ENCODE peak calls at places on chromosomes 3 and 15, in four cellular contexts. One of them, this sample, is unnamed.

GRCh38 chr3:114242947-114243346 is 5.6 kb upstream of the ZNF80 start:
- DNase-seq in GM12878: peak; percentile 41
- DNase-seq in H1: no peak
- DNase-seq in HCT116: no peak
- DNase-seq in this sample: no peak

GRCh38 chr3:82957079-82957478 is 1195.6 kb upstream of the GBE1 start:
- DNase-seq in GM12878: no peak
- DNase-seq in H1: no peak
- DNase-seq in HCT116: no peak
- DNase-seq in this sample: no peak

GRCh38 chr15:63291507-63291906 is 14.1 kb downstream of the APH1B start:
- DNase-seq in GM12878: no peak
- DNase-seq in H1: no peak
- DNase-seq in HCT116: no peak
- DNase-seq in this sample: no peak

GRCh38 chr15:42919794-42920280 is 741 bp downstream of the TTBK2 start:
- DNase-seq in GM12878: no peak
- DNase-seq in H1: no peak
- DNase-seq in HCT116: no peak
- DNase-seq in this sample: no peak

GRCh38 chr3:54951405-54951804 is 23.5 kb upstream of the LRTM1 start:
- DNase-seq in GM12878: no peak
- DNase-seq in H1: peak; percentile 68
- DNase-seq in HCT116: no peak
- DNase-seq in this sample: no peak

GRCh38 chr3:54304867-54305266 is 182.5 kb downstream of the CACNA2D3 start:
- DNase-seq in GM12878: no peak
- DNase-seq in H1: no peak
- DNase-seq in HCT116: no peak
- DNase-seq in this sample: no peak

GRCh38 chr3:41224120-41224806 is 25.0 kb downstream of the CTNNB1 start:
- DNase-seq in GM12878: no peak
- DNase-seq in H1: no peak
- DNase-seq in HCT116: no peak
- DNase-seq in this sample: no peak

GRCh38 chr15:98155356-98155755 is 194.9 kb downstream of the ARRDC4 start:
- DNase-seq in GM12878: no peak
- DNase-seq in H1: no peak
- DNase-seq in HCT116: no peak
- DNase-seq in this sample: no peak

GRCh38 chr3:132987396-132987795 is 50.8 kb upstream of the TMEM108 start:
- DNase-seq in GM12878: no peak
- DNase-seq in H1: no peak
- DNase-seq in HCT116: no peak
- DNase-seq in this sample: no peak

GRCh38 chr15:90266485-90266884 is 1.0 kb downstream of the NGRN start:
- DNase-seq in GM12878: no peak
- DNase-seq in H1: no peak
- DNase-seq in HCT116: no peak
- DNase-seq in this sample: no peak

GRCh38 chr3:79729096-79729495 is 38.7 kb downstream of the ROBO1 start:
- DNase-seq in GM12878: no peak
- DNase-seq in H1: no peak
- DNase-seq in HCT116: no peak
- DNase-seq in this sample: no peak

GRCh38 chr3:127535901-127536817 is 54.4 kb downstream of the TPRA1 start:
- DNase-seq in GM12878: no peak
- DNase-seq in H1: no peak
- DNase-seq in HCT116: no peak
- DNase-seq in this sample: no peak

GRCh38 chr3:89742546-89742945 is 635.1 kb downstream of the EPHA3 start:
- DNase-seq in GM12878: no peak
- DNase-seq in H1: no peak
- DNase-seq in HCT116: no peak
- DNase-seq in this sample: no peak

GRCh38 chr15:40338921-40339620 is 1.7 kb downstream of the CCDC9B start:
- DNase-seq in GM12878: no peak
- DNase-seq in H1: no peak
- DNase-seq in HCT116: peak; percentile 79
- DNase-seq in this sample: no peak

GRCh38 chr3:47856669-47857068 is 53.7 kb downstream of the DHX30 start:
- DNase-seq in GM12878: no peak
- DNase-seq in H1: no peak
- DNase-seq in HCT116: no peak
- DNase-seq in this sample: no peak

GRCh38 chr15:75235760-75236729 is 22.1 kb upstream of the GOLGA6C start:
- DNase-seq in GM12878: no peak
- DNase-seq in H1: no peak
- DNase-seq in HCT116: no peak
- DNase-seq in this sample: no peak

GRCh38 chr3:196711838-196712513 is at the start of the genes CEP19 and PIGX:
- DNase-seq in GM12878: peak; percentile 67
- DNase-seq in H1: peak; percentile 81
- DNase-seq in HCT116: peak; percentile 59
- DNase-seq in this sample: no peak

GRCh38 chr15:42785569-42785968 is 48.6 kb upstream of the CDAN1 start:
- DNase-seq in GM12878: no peak
- DNase-seq in H1: no peak
- DNase-seq in HCT116: no peak
- DNase-seq in this sample: no peak

GRCh38 chr3:156582784-156583183 is 27.9 kb upstream of the SSR3 start:
- DNase-seq in GM12878: peak; percentile 71
- DNase-seq in H1: no peak
- DNase-seq in HCT116: no peak
- DNase-seq in this sample: no peak

GRCh38 chr3:99532246-99532645 is 106.1 kb upstream of the COL8A1 start:
- DNase-seq in GM12878: no peak
- DNase-seq in H1: peak; percentile 73
- DNase-seq in HCT116: peak; percentile 31
- DNase-seq in this sample: no peak

GRCh38 chr15:89364741-89365450 is 30.3 kb upstream of the POLG start:
- DNase-seq in GM12878: no peak
- DNase-seq in H1: peak; percentile 63
- DNase-seq in HCT116: no peak
- DNase-seq in this sample: no peak

GRCh38 chr3:152225176-152225575 is 43.6 kb upstream of the MBNL1 start:
- DNase-seq in GM12878: no peak
- DNase-seq in H1: no peak
- DNase-seq in HCT116: no peak
- DNase-seq in this sample: no peak

GRCh38 chr15:42160110-42160509 is 3.7 kb upstream of the PLA2G4F start:
- DNase-seq in GM12878: no peak
- DNase-seq in H1: no peak
- DNase-seq in HCT116: no peak
- DNase-seq in this sample: no peak

GRCh38 chr15:70281811-70282307 is 184.1 kb upstream of the TLE3 start:
- DNase-seq in GM12878: no peak
- DNase-seq in H1: no peak
- DNase-seq in HCT116: no peak
- DNase-seq in this sample: no peak

GRCh38 chr3:139044366-139045210 is at the start of gene PRR23C:
- DNase-seq in GM12878: no peak
- DNase-seq in H1: no peak
- DNase-seq in HCT116: no peak
- DNase-seq in this sample: no peak

GRCh38 chr3:11764931-11765363 is 81.7 kb downstream of the TAMM41 start:
- DNase-seq in GM12878: no peak
- DNase-seq in H1: no peak
- DNase-seq in HCT116: peak; percentile 64
- DNase-seq in this sample: no peak

DNA sequence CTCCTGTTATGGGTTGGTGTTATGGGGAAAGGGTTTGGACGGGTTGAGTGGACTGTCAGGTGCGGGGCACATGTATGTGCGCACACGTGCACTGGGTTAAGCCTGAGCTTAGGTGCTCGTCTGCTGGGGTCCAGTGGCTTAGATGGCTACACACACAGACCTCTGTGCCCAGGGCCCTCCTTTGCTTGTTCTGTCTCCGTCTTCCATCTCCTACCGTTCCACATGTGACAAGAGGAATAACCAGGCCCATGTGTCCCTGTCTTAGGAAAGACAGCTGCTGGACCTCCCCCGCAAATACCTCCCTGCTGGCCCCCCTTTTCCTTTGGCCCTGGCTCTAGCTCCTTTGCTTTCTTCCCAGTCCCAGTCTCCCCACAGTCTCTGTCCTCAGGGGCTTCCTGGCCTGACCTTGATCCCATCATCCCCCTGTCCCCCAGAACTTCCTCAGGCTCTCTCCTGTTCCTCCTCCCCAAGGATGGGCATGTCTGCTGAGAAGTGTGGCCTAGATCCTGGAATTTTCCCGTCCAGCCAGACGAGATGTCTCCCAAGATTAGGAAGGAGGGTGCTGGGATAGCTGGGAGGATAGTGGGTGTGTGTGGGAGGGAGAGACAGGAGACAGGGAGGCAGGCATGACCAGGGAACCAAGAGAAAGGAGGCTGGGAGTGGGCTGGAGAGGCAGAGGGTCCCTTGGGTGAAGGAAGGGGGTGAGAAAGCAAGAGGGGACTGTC is 805 bp upstream of the THPO start:
- DNase-seq in GM12878: no peak
- DNase-seq in H1: no peak
- DNase-seq in HCT116: no peak
- DNase-seq in this sample: no peak
- TF ChIP-seq EZH2 in GM12878: no peak
- TF ChIP-seq EZH2 in H1: peak; percentile 39
- TF ChIP-seq EZH2 in HCT116: no peak
- TF ChIP-seq EZH2 in this sample: no peak

GRCh38 chr3:185423178-185423577 is 60.2 kb downstream of the MAP3K13 start:
- DNase-seq in GM12878: no peak
- DNase-seq in H1: no peak
- DNase-seq in HCT116: no peak
- DNase-seq in this sample: no peak

GRCh38 chr3:185424435-185424834 is 61.5 kb downstream of the MAP3K13 start:
- DNase-seq in GM12878: no peak
- DNase-seq in H1: no peak
- DNase-seq in HCT116: no peak
- DNase-seq in this sample: no peak

GRCh38 chr3:185421577-185422232 is 58.8 kb downstream of the MAP3K13 start:
- DNase-seq in GM12878: peak; percentile 27
- DNase-seq in H1: no peak
- DNase-seq in HCT116: no peak
- DNase-seq in this sample: no peak

GRCh38 chr3:185422677-185423076 is 59.7 kb downstream of the MAP3K13 start:
- DNase-seq in GM12878: no peak
- DNase-seq in H1: no peak
- DNase-seq in HCT116: no peak
- DNase-seq in this sample: no peak

DNA sequence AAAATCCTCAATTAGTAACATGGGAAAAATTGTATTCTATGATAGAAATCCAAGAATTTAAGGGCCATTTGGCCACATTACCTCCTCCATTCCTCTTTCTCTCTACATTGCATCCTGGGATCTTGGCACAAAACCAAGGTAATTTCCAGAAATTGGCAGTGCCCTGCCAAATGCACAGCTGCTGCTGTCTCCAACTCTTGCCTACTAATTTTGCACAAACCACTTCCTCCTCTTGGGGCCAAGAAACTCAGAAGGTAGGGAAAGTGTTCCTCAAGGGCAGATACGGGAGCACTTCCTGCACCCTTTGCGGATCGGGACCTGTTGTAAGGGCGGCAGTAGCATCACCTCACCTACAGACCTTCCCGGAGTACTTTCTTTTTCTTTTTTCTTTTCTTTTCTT is 57.8 kb downstream of the MAP3K13 start:
- DNase-seq in GM12878: peak; percentile 11
- DNase-seq in H1: no peak
- DNase-seq in HCT116: no peak
- DNase-seq in this sample: no peak
- TF ChIP-seq POLR2AphosphoS5 in GM12878: no peak
- TF ChIP-seq POLR2AphosphoS5 in H1: no peak
- TF ChIP-seq POLR2AphosphoS5 in HCT116: no peak
- TF ChIP-seq POLR2AphosphoS5 in this sample: no peak

GRCh38 chr3:52774066-52774713 is 3.2 kb upstream of the ITIH1 start:
- DNase-seq in GM12878: no peak
- DNase-seq in H1: no peak
- DNase-seq in HCT116: no peak
- DNase-seq in this sample: no peak

GRCh38 chr3:52774901-52775864 is 2.2 kb upstream of the ITIH1 start:
- DNase-seq in GM12878: no peak
- DNase-seq in H1: no peak
- DNase-seq in HCT116: no peak
- DNase-seq in this sample: no peak

GRCh38 chr3:52777127-52777958 is at the start of gene ITIH1:
- DNase-seq in GM12878: no peak
- DNase-seq in H1: no peak
- DNase-seq in HCT116: no peak
- DNase-seq in this sample: no peak

GRCh38 chr3:52777959-52778805 is 783 bp downstream of the ITIH1 start:
- DNase-seq in GM12878: no peak
- DNase-seq in H1: peak; percentile 41
- DNase-seq in HCT116: no peak
- DNase-seq in this sample: no peak

GRCh38 chr3:52775877-52776276 is 1.5 kb upstream of the ITIH1 start:
- DNase-seq in GM12878: no peak
- DNase-seq in H1: no peak
- DNase-seq in HCT116: no peak
- DNase-seq in this sample: no peak
- H3K9ac ChIP-seq in GM12878: no peak overlapping the region
- H3K9ac ChIP-seq in H1: no peak overlapping the region
- H3K9ac ChIP-seq in HCT116: no peak overlapping the region
- H3K9ac ChIP-seq in this sample: no peak overlapping the region

GRCh38 chr3:71581981-71582611 is 1.4 kb downstream of the FOXP1 start:
- DNase-seq in GM12878: no peak
- DNase-seq in H1: peak; percentile 82
- DNase-seq in HCT116: no peak
- DNase-seq in this sample: no peak

GRCh38 chr3:71580636-71581215 is 2.8 kb downstream of the FOXP1 start:
- DNase-seq in GM12878: no peak
- DNase-seq in H1: no peak
- DNase-seq in HCT116: no peak
- DNase-seq in this sample: no peak

GRCh38 chr3:71579934-71580318 is 3.6 kb downstream of the FOXP1 start:
- DNase-seq in GM12878: no peak
- DNase-seq in H1: no peak
- DNase-seq in HCT116: no peak
- DNase-seq in this sample: no peak

GRCh38 chr3:71582612-71583568 is 638 bp downstream of the FOXP1 start:
- DNase-seq in GM12878: no peak
- DNase-seq in H1: peak; percentile 77
- DNase-seq in HCT116: no peak
- DNase-seq in this sample: no peak

DNA sequence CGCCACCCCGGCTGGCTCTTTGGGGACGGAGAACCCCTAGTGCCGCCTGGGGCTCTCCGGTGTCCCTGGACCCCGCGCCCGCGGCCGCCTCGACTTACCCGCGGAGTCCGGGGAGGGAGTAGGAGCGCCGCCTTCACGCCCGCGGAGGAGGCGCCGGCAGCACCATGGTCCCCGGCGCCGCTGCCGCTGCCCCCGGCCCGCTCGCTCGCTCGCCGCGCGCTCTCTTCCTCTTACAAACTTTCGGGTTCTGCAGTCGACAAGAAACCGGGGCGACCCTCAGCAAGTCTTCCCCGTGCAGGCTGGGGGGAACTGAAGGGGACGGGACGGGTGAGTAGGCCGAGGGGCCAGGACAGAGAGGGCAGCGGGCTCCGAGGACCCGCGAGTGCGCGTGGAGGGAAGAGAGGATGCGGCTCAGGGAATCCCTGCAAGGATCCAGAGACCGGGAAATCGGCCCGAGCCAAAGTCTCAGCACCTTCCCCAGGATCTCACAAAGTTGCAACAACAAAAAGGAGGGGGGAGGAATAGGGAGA is 2.0 kb downstream of the FOXP1 start:
- DNase-seq in GM12878: no peak
- DNase-seq in H1: peak; percentile 74
- DNase-seq in HCT116: no peak
- DNase-seq in this sample: no peak
- TF ChIP-seq EZH2 in GM12878: no peak
- TF ChIP-seq EZH2 in H1: peak; percentile 63
- TF ChIP-seq EZH2 in HCT116: no peak
- TF ChIP-seq EZH2 in this sample: no peak